ENCODE peak calls at places on chromosome 18, in nine cellular contexts. One of them, this sample, is unnamed.

GRCh38 chr18:9082763-9083510 is 19.6 kb upstream of the NDUFV2 start:
- DNase-seq in hippocampal formation: no peak
- DNase-seq in choroid plexus epithelial cell: no peak
- DNase-seq in EL: no peak
- DNase-seq in islet precursor cell: no peak
- DNase-seq in fibroblast of pulmonary artery: no peak
- DNase-seq in activated T-cell treated with anti-CD3 and anti-CD28 coated beads for 48 hours: no peak
- DNase-seq in left colon: no peak
- DNase-seq in LoVo: no peak
- DNase-seq in this sample: no peak

GRCh38 chr18:58216071-58216471 is 172.0 kb downstream of the NEDD4L start:
- DNase-seq in hippocampal formation: no peak
- DNase-seq in choroid plexus epithelial cell: no peak
- DNase-seq in EL: peak
- DNase-seq in islet precursor cell: peak
- DNase-seq in fibroblast of pulmonary artery: no peak
- DNase-seq in activated T-cell treated with anti-CD3 and anti-CD28 coated beads for 48 hours: no peak
- DNase-seq in left colon: peak
- DNase-seq in LoVo: no peak
- DNase-seq in this sample: peak

GRCh38 chr18:49476664-49477411 is 10.2 kb downstream of the C18orf32 start:
- DNase-seq in hippocampal formation: no peak
- DNase-seq in choroid plexus epithelial cell: peak
- DNase-seq in EL: peak
- DNase-seq in islet precursor cell: no peak
- DNase-seq in fibroblast of pulmonary artery: peak
- DNase-seq in activated T-cell treated with anti-CD3 and anti-CD28 coated beads for 48 hours: no peak
- DNase-seq in left colon: no peak
- DNase-seq in LoVo: no peak
- DNase-seq in this sample: peak

GRCh38 chr18:79384151-79384807 is 11.5 kb upstream of the NFATC1 start:
- DNase-seq in hippocampal formation: no peak
- DNase-seq in choroid plexus epithelial cell: no peak
- DNase-seq in EL: no peak
- DNase-seq in islet precursor cell: peak
- DNase-seq in fibroblast of pulmonary artery: no peak
- DNase-seq in activated T-cell treated with anti-CD3 and anti-CD28 coated beads for 48 hours: no peak
- DNase-seq in left colon: no peak
- DNase-seq in LoVo: no peak
- DNase-seq in this sample: no peak

GRCh38 chr18:61817086-61817485 is 75.7 kb downstream of the RNF152 start:
- DNase-seq in hippocampal formation: no peak
- DNase-seq in choroid plexus epithelial cell: peak
- DNase-seq in EL: peak
- DNase-seq in islet precursor cell: no peak
- DNase-seq in fibroblast of pulmonary artery: no peak
- DNase-seq in activated T-cell treated with anti-CD3 and anti-CD28 coated beads for 48 hours: no peak
- DNase-seq in left colon: no peak
- DNase-seq in LoVo: no peak
- DNase-seq in this sample: peak

GRCh38 chr18:74541703-74542555 is 7.6 kb downstream of the CNDP1 start:
- DNase-seq in hippocampal formation: peak
- DNase-seq in choroid plexus epithelial cell: no peak
- DNase-seq in EL: no peak
- DNase-seq in islet precursor cell: peak
- DNase-seq in fibroblast of pulmonary artery: peak
- DNase-seq in activated T-cell treated with anti-CD3 and anti-CD28 coated beads for 48 hours: no peak
- DNase-seq in left colon: peak
- DNase-seq in LoVo: peak
- DNase-seq in this sample: no peak

GRCh38 chr18:57466745-57467144 is 31.6 kb downstream of the ONECUT2 start:
- DNase-seq in hippocampal formation: no peak
- DNase-seq in choroid plexus epithelial cell: peak
- DNase-seq in EL: no peak
- DNase-seq in islet precursor cell: no peak
- DNase-seq in fibroblast of pulmonary artery: no peak
- DNase-seq in activated T-cell treated with anti-CD3 and anti-CD28 coated beads for 48 hours: no peak
- DNase-seq in left colon: no peak
- DNase-seq in LoVo: no peak
- DNase-seq in this sample: no peak

GRCh38 chr18:427005-427404 is 73.5 kb downstream of the COLEC12 start:
- DNase-seq in hippocampal formation: no peak
- DNase-seq in choroid plexus epithelial cell: peak
- DNase-seq in EL: peak
- DNase-seq in islet precursor cell: peak
- DNase-seq in fibroblast of pulmonary artery: peak
- DNase-seq in activated T-cell treated with anti-CD3 and anti-CD28 coated beads for 48 hours: no peak
- DNase-seq in left colon: no peak
- DNase-seq in LoVo: no peak
- DNase-seq in this sample: peak

GRCh38 chr18:28174181-28174906 is 2.6 kb downstream of the CDH2 start:
- DNase-seq in hippocampal formation: no peak
- DNase-seq in choroid plexus epithelial cell: no peak
- DNase-seq in EL: no peak
- DNase-seq in islet precursor cell: no peak
- DNase-seq in fibroblast of pulmonary artery: no peak
- DNase-seq in activated T-cell treated with anti-CD3 and anti-CD28 coated beads for 48 hours: no peak
- DNase-seq in left colon: no peak
- DNase-seq in LoVo: no peak
- DNase-seq in this sample: no peak

This sample was measured in astrocyte.